ENCODE peak calls at places on chromosomes 7 and 10, in nine cellular contexts. F, M, K, C, D, I, L, U and E are unnamed samples.

GRCh38 chr10:52539463-52539862 is 225.4 kb downstream of the DKK1 start:
- DNase-seq in U (no peak), L (no peak), C (no peak), I (no peak), M (peak; percentile 47), K (peak; percentile 32), F (no peak), D (no peak), E (no peak)

GRCh38 chr7:25951414-25952276 is 200.4 kb upstream of the NFE2L3 start:
- DNase-seq in I (peak; percentile 24), M (no peak), C (no peak), D (peak; percentile 8), F (no peak), U (no peak), K (peak; percentile 7), L (peak; percentile 41), E (no peak)

GRCh38 chr7:157676001-157676400 is 339.2 kb downstream of the DNAJB6 start:
- DNase-seq in D (no peak), M (no peak), K (no peak), F (no peak), L (peak; percentile 52), C (no peak), U (no peak), I (no peak), E (no peak)

GRCh38 chr10:125982256-125982948 is 86.0 kb downstream of the FANK1 start:
- DNase-seq in I (peak; percentile 14), K (peak; percentile 77), L (peak; percentile 51), D (peak; percentile 79), F (peak; percentile 64), U (no peak), C (peak; percentile 45), M (peak; percentile 74), E (peak; percentile 9)

GRCh38 chr10:127922675-127923366 is 15.9 kb downstream of the PTPRE start:
- DNase-seq in C (peak; percentile 36), L (no peak), F (peak; percentile 4), U (no peak), I (peak; percentile 73), D (no peak), K (peak; percentile 95), M (peak; percentile 55), E (no peak)

GRCh38 chr7:94923412-94923811 is 16.0 kb downstream of the PPP1R9A start:
- DNase-seq in K (no peak), L (no peak), M (no peak), F (no peak), I (no peak), D (no peak), U (no peak), C (no peak), E (no peak)

GRCh38 chr10:11750420-11750819 is 8.2 kb downstream of the ECHDC3 start:
- DNase-seq in F (no peak), I (no peak), L (no peak), U (no peak), C (no peak), K (no peak), M (no peak), D (no peak), E (no peak)

GRCh38 chr10:86266446-86267242 is 100.0 kb downstream of the GRID1 start:
- DNase-seq in I (no peak), M (no peak), L (peak; percentile 14), F (no peak), K (no peak), C (no peak), U (no peak), D (no peak), E (no peak)

GRCh38 chr10:43078175-43078985 is 1.5 kb downstream of the RET start:
- DNase-seq in D (no peak), M (no peak), C (no peak), I (no peak), F (no peak), K (no peak), U (no peak), L (no peak), E (no peak)

GRCh38 chr10:34446046-34446445 is 369.1 kb downstream of the PARD3 start:
- DNase-seq in I (no peak), U (no peak), M (no peak), L (no peak), K (peak; percentile 10), F (no peak), C (no peak), D (no peak), E (no peak)

GRCh38 chr7:30934732-30935568 is 23.3 kb downstream of the AQP1 start:
- DNase-seq in K (no peak), L (no peak), C (no peak), I (no peak), M (no peak), D (no peak), F (no peak), U (no peak), E (no peak)

GRCh38 chr10:95517536-95518454 is 43.4 kb downstream of the SORBS1 start:
- DNase-seq in C (no peak), U (no peak), D (no peak), K (peak; percentile 70), F (no peak), M (peak; percentile 17), L (no peak), I (peak; percentile 15), E (no peak)

GRCh38 chr7:69820479-69821192 is 222.4 kb downstream of the AUTS2 start:
- DNase-seq in L (no peak), C (no peak), D (no peak), K (no peak), M (no peak), I (no peak), F (no peak), U (no peak), E (no peak)

GRCh38 chr7:153886506-153887391 is 165.4 kb upstream of the DPP6 start:
- DNase-seq in I (no peak), K (no peak), L (peak; percentile 73), F (no peak), M (no peak), C (no peak), U (no peak), D (peak; percentile 78), E (no peak)

GRCh38 chr10:99926925-99927718 is 82.6 kb downstream of the DNMBP start:
- DNase-seq in D (no peak), U (no peak), K (peak; percentile 73), I (peak; percentile 46), C (no peak), F (no peak), M (peak; percentile 66), L (no peak), E (no peak)

GRCh38 chr10:70433581-70434280 is 7.8 kb downstream of the NODAL start:
- DNase-seq in M (peak; percentile 18), D (no peak), I (no peak), U (no peak), C (no peak), K (peak; percentile 48), L (no peak), F (no peak), E (no peak)

DNA sequence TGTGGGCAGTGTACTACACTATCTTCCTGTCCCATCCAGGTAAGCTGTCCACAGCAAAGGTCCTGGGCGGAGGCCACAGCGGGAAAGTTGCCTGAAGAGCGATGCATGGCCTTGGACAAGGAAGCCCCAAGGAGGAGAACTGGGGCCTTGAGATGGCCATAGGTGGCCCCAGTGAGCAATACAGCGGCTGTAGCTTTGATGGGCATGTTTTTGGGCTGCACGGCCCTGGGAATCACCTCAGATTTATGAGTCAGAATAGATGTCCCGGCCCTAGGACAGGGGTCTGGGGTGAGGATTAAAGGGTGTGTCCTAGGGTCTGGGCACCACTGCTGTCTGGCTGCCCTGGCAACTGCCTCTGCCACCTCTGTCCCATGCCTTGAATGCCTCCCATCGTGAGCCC is 9.6 kb upstream of the IRF5 start:
- DNase-seq in D (no peak), M (no peak), I (no peak), L (no peak), U (no peak), F (no peak), K (no peak), C (no peak), E (no peak)
- TF ChIP-seq CTCF in D (no peak), M (no peak), I (no peak), L (no peak), U (no peak), F (no peak), K (no peak), C (no peak), E (no peak)

GRCh38 chr7:37095122-37095521 is 353.5 kb downstream of the ELMO1 start:
- DNase-seq in C (no peak), K (no peak), L (no peak), I (no peak), D (no peak), U (no peak), M (no peak), F (no peak), E (no peak)

GRCh38 chr7:37096341-37096740 is 352.3 kb downstream of the ELMO1 start:
- DNase-seq in F (no peak), U (no peak), C (no peak), M (no peak), K (no peak), I (no peak), L (no peak), D (no peak), E (no peak)

GRCh38 chr7:37100735-37101331 is 347.8 kb downstream of the ELMO1 start:
- DNase-seq in I (no peak), L (no peak), F (no peak), U (no peak), D (no peak), C (no peak), K (peak; percentile 12), M (no peak), E (no peak)

GRCh38 chr7:37097983-37098382 is 350.7 kb downstream of the ELMO1 start:
- DNase-seq in M (no peak), F (no peak), C (no peak), K (no peak), U (no peak), D (no peak), I (no peak), L (no peak), E (no peak)

DNA sequence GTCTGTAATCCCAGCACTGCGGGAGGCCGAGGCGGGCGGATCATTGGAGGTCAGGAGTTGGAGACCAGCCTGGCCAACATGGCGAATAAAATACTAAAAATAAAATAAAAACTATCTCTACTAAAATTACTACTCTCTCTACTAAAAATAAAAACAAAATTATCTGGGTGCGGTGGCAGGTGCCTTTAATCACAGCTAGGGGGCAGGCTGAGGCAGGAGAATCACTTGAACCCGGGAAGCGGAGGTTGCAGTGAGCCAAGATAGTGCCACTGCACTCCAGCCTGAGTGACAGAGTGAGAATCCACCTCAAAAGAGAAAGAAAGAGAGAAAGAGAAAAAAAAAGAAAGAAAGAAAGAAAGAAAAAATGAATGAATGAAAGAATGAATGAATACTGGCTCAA is 351.4 kb downstream of the ELMO1 start:
- DNase-seq in F (no peak), U (no peak), D (no peak), K (no peak), L (no peak), C (no peak), M (no peak), I (no peak), E (no peak)
- TF ChIP-seq CTCF in F (peak; percentile 37), U (no peak), D (peak; percentile 46), K (no peak), L (peak; percentile 74), C (no peak), M (no peak), I (no peak), E (no peak)

GRCh38 chr10:329361-330099 is 194.3 kb downstream of the ZMYND11 start:
- DNase-seq in I (peak; percentile 83), L (no peak), D (peak; percentile 43), F (peak; percentile 68), C (peak; percentile 84), K (peak; percentile 95), U (peak; percentile 68), M (peak; percentile 96), E (peak; percentile 71)
- TF ChIP-seq CTCF in I (no peak), L (no peak), D (no peak), F (no peak), C (peak; percentile 14), K (peak; percentile 8), U (no peak), M (no peak), E (no peak)

GRCh38 chr7:142496545-142496991 is 238.7 kb upstream of the PRSS58 start:
- DNase-seq in U (no peak), L (no peak), I (peak; percentile 12), D (peak; percentile 61), M (peak; percentile 54), C (no peak), F (no peak), K (peak; percentile 51), E (peak; percentile 37)
- TF ChIP-seq CTCF in U (no peak), L (peak; percentile 85), I (peak; percentile 82), D (peak; percentile 86), M (peak; percentile 68), C (peak; percentile 70), F (peak; percentile 88), K (peak; percentile 66), E (peak; percentile 74)